ENCODE peak calls at places on chromosomes 16 and 17, in five cellular contexts. Q is upper lobe of right lung, B is foreskin fibroblast, I is HFF-Myc, X is bronchial epithelial cell. C is an unnamed sample.

GRCh38 chr17:17836818-17837379 is at the start of gene SREBF1:
- DNase-seq in B (peak), X (no peak), Q (peak), I (no peak), C (no peak)

GRCh38 chr17:34865696-34866095 is 95.6 kb downstream of the CCT6B start:
- DNase-seq in I (no peak), B (no peak), Q (no peak), X (no peak), C (no peak)

GRCh38 chr16:30051518-30051917 is 14.0 kb upstream of the ALDOA start:
- DNase-seq in X (peak), I (no peak), B (peak), Q (no peak), C (no peak)

GRCh38 chr17:51056813-51057510 is 63.7 kb downstream of the SPAG9 start:
- DNase-seq in I (peak), Q (no peak), X (peak), B (peak), C (no peak)

GRCh38 chr16:56357765-56358322 is 67.5 kb downstream of the AMFR start:
- DNase-seq in Q (peak), B (no peak), I (no peak), X (no peak), C (peak)

GRCh38 chr17:76458580-76459490 is 5.9 kb upstream of the UBE2O start:
- DNase-seq in I (no peak), B (peak), Q (peak), X (peak), C (no peak)

GRCh38 chr16:4616047-4616811 is 1.5 kb upstream of the UBALD1 start:
- DNase-seq in Q (peak), I (peak), B (peak), X (peak), C (peak)

GRCh38 chr17:62916684-62917571 is 49.1 kb upstream of the TANC2 start:
- DNase-seq in X (no peak), B (no peak), I (no peak), Q (no peak), C (no peak)

GRCh38 chr17:73223626-73224616 is 31.1 kb downstream of the COG1 start:
- DNase-seq in Q (no peak), X (no peak), B (no peak), I (no peak), C (no peak)

GRCh38 chr16:24721830-24722238 is 7.6 kb upstream of the TNRC6A start:
- DNase-seq in B (no peak), Q (no peak), X (peak), I (no peak), C (no peak)

GRCh38 chr16:2473999-2474876 is 689 bp upstream of the TBC1D24 start:
- DNase-seq in B (peak), X (no peak), I (no peak), Q (peak), C (peak)

GRCh38 chr16:50066482-50067289 is 916 bp downstream of the HEATR3 start:
- DNase-seq in Q (no peak), X (no peak), I (no peak), B (no peak), C (peak)

GRCh38 chr17:80991645-80992076 is at the start of gene CHMP6:
- DNase-seq in B (peak), X (peak), I (no peak), Q (peak), C (no peak)
- TF ChIP-seq CTCF in B (no peak), X (peak), I (no peak), Q (no peak), C (peak)

GRCh38 chr16:81696959-81697293 is 82.2 kb upstream of the PLCG2 start:
- DNase-seq in I (no peak), Q (no peak), B (no peak), X (no peak), C (peak)

GRCh38 chr16:81695431-81695890 is 83.6 kb upstream of the PLCG2 start:
- DNase-seq in B (no peak), I (no peak), Q (no peak), X (peak), C (no peak)

GRCh38 chr16:81694494-81695285 is 84.4 kb upstream of the PLCG2 start:
- DNase-seq in I (no peak), X (no peak), B (no peak), Q (no peak), C (no peak)

GRCh38 chr16:81697321-81697885 is 81.7 kb upstream of the PLCG2 start:
- DNase-seq in B (no peak), I (no peak), Q (peak), X (peak), C (peak)

GRCh38 chr16:81696136-81696958 is 82.7 kb upstream of the PLCG2 start:
- DNase-seq in X (no peak), B (no peak), I (no peak), Q (no peak), C (peak)
- TF ChIP-seq CTCF in X (no peak), B (no peak), I (no peak), Q (no peak), C (no peak)

DNA sequence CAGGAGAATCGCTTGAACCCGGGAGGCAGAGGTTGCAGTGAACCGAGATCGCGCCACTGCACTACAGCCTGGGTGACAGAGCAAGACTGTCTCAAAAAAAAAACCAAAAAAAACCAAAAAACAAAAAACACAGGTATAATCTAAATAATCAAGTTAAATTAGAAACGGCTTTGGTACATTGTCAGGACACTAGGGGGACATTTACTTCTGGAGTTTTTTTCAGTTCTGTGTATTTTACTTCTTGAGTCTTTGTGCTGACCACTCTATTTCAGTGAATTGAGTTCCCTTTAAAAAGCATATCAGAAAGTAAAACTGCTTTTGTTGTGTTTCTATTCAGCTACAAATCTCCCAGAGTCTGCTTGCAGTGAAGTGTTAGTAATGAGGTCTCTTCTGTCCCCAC is 36.3 kb downstream of the DHRS7B start:
- DNase-seq in B (no peak), Q (no peak), X (no peak), I (no peak), C (no peak)
- TF ChIP-seq CTCF in B (no peak), Q (no peak), X (no peak), I (no peak), C (peak)

GRCh38 chr17:28468781-28469180 is 4.7 kb upstream of the SLC13A2 start:
- DNase-seq in X (peak), I (no peak), Q (no peak), B (no peak), C (no peak)

GRCh38 chr17:28470266-28471126 is 2.9 kb upstream of the SLC13A2 start:
- DNase-seq in Q (no peak), X (no peak), I (no peak), B (no peak), C (peak)

GRCh38 chr17:28471127-28471453 is 2.4 kb upstream of the SLC13A2 start:
- DNase-seq in I (no peak), Q (no peak), X (peak), B (no peak), C (no peak)

GRCh38 chr17:28467456-28468025 is 5.9 kb upstream of the SLC13A2 start:
- DNase-seq in B (peak), X (peak), I (no peak), Q (no peak), C (peak)

GRCh38 chr17:28469376-28469775 is 4.1 kb upstream of the SLC13A2 start:
- DNase-seq in X (no peak), I (no peak), B (no peak), Q (no peak), C (peak)
- TF ChIP-seq CTCF in X (no peak), I (no peak), B (no peak), Q (no peak), C (no peak)

C was measured in chondrocyte.